ENCODE peak calls at places on chromosomes 5 and 9, in ten cellular contexts. M, T, N, Y, A, O, V, X, U and C are unnamed samples.

GRCh38 chr9:116800885-116801284 is 113.8 kb downstream of the TRIM32 start:
- DNase-seq in M (no peak), T (no peak), N (no peak), Y (no peak), A (no peak), O (no peak), V (peak; percentile 5), X (no peak), U (no peak), C (no peak)

GRCh38 chr5:140342896-140343295 is 3.5 kb downstream of the HBEGF start:
- DNase-seq in M (no peak), T (no peak), N (no peak), Y (no peak), A (no peak), O (no peak), V (peak; percentile 34), X (no peak), U (no peak), C (no peak)

GRCh38 chr9:81637276-81637675 is 52.1 kb downstream of the TLE1 start:
- DNase-seq in M (no peak), T (no peak), N (no peak), Y (no peak), A (no peak), O (no peak), V (no peak), X (no peak), U (no peak), C (no peak)

GRCh38 chr5:13985736-13986418 is 41.4 kb upstream of the DNAH5 start:
- DNase-seq in M (no peak), T (no peak), N (peak; percentile 42), Y (no peak), A (peak; percentile 90), O (peak; percentile 71), V (no peak), X (no peak), U (peak; percentile 62), C (no peak)

GRCh38 chr9:128722380-128723351 is 1.3 kb downstream of the ZDHHC12 start:
- DNase-seq in M (no peak), T (no peak), N (no peak), Y (no peak), A (no peak), O (no peak), V (no peak), X (no peak), U (no peak), C (no peak)

GRCh38 chr9:4725706-4726442 is 15.1 kb downstream of the AK3 start:
- DNase-seq in M (no peak), T (no peak), N (no peak), Y (no peak), A (no peak), O (no peak), V (no peak), X (no peak), U (no peak), C (no peak)

GRCh38 chr9:126057461-126057860 is 269.2 kb upstream of the MVB12B start:
- DNase-seq in M (peak; percentile 28), T (no peak), N (no peak), Y (no peak), A (no peak), O (no peak), V (no peak), X (no peak), U (no peak), C (no peak)

GRCh38 chr9:86660146-86660545 is 287.2 kb downstream of the GAS1 start:
- DNase-seq in M (no peak), T (no peak), N (no peak), Y (no peak), A (no peak), O (no peak), V (no peak), X (no peak), U (no peak), C (no peak)

GRCh38 chr5:107801061-107801460 is 130.3 kb upstream of the EFNA5 start:
- DNase-seq in M (no peak), T (no peak), N (no peak), Y (no peak), A (no peak), O (no peak), V (no peak), X (no peak), U (no peak), C (no peak)

GRCh38 chr5:175657593-175658271 is at the start of gene HRH2:
- DNase-seq in M (peak; percentile 89), T (no peak), N (no peak), Y (peak; percentile 23), A (no peak), O (peak; percentile 65), V (no peak), X (no peak), U (peak; percentile 60), C (peak; percentile 34)

GRCh38 chr5:54440456-54440893 is 15.0 kb upstream of the HSPB3 start:
- DNase-seq in M (no peak), T (no peak), N (no peak), Y (no peak), A (no peak), O (no peak), V (peak; percentile 87), X (no peak), U (no peak), C (no peak)

GRCh38 chr9:105147095-105147871 is 97.2 kb upstream of the SLC44A1 start:
- DNase-seq in M (no peak), T (no peak), N (no peak), Y (no peak), A (no peak), O (peak; percentile 11), V (no peak), X (no peak), U (no peak), C (no peak)

GRCh38 chr5:93517828-93518227 is 63.2 kb downstream of the NR2F1-AS1 start:
- DNase-seq in M (no peak), T (no peak), N (no peak), Y (no peak), A (no peak), O (peak; percentile 76), V (no peak), X (no peak), U (no peak), C (no peak)

GRCh38 chr9:121700165-121700830 is 48.9 kb downstream of the DAB2IP start:
- DNase-seq in M (peak; percentile 84), T (no peak), N (no peak), Y (no peak), A (no peak), O (peak; percentile 87), V (peak; percentile 27), X (peak; percentile 71), U (peak; percentile 57), C (no peak)

GRCh38 chr9:121698627-121699270 is 47.3 kb downstream of the DAB2IP start:
- DNase-seq in M (peak; percentile 85), T (no peak), N (no peak), Y (peak; percentile 10), A (no peak), O (no peak), V (peak; percentile 16), X (no peak), U (no peak), C (no peak)

GRCh38 chr9:121700831-121701419 is 49.5 kb downstream of the DAB2IP start:
- DNase-seq in M (no peak), T (no peak), N (no peak), Y (no peak), A (no peak), O (no peak), V (peak; percentile 52), X (no peak), U (no peak), C (no peak)

GRCh38 chr9:121701736-121702261 is 50.4 kb downstream of the DAB2IP start:
- DNase-seq in M (no peak), T (no peak), N (no peak), Y (no peak), A (no peak), O (no peak), V (no peak), X (no peak), U (no peak), C (no peak)

GRCh38 chr9:121699271-121700164 is 48.1 kb downstream of the DAB2IP start:
- DNase-seq in M (peak; percentile 93), T (no peak), N (no peak), Y (peak; percentile 67), A (peak; percentile 60), O (no peak), V (peak; percentile 74), X (peak; percentile 52), U (no peak), C (no peak)
- H3K4me1 ChIP-seq in M (peaks cover 54% of the 10 kb centered on the region), T (peaks cover 8% of the 10 kb centered on the region), N (no peaks in the 10 kb centered on the region), Y (peaks cover 7% of the 10 kb centered on the region), A (peaks cover 20% of the 10 kb centered on the region), O (peaks cover 19% of the 10 kb centered on the region), V (peaks cover 36% of the 10 kb centered on the region), X (peaks cover 3% of the 10 kb centered on the region), U (peaks cover 8% of the 10 kb centered on the region), C (peaks cover 12% of the 10 kb centered on the region)

GRCh38 chr9:98974994-98975712 is 31.4 kb downstream of the COL15A1 start:
- DNase-seq in M (peak; percentile 95), T (no peak), N (peak; percentile 34), Y (peak; percentile 63), A (peak; percentile 72), O (peak; percentile 93), V (peak; percentile 47), X (peak; percentile 89), U (peak; percentile 86), C (peak; percentile 71)
- H3K4me1 ChIP-seq in M (peaks cover 13% of the 10 kb centered on the region), T (no peaks in the 10 kb centered on the region), N (peaks cover 6% of the 10 kb centered on the region), Y (peaks cover 8% of the 10 kb centered on the region), A (peaks cover 27% of the 10 kb centered on the region), O (peaks cover 47% of the 10 kb centered on the region), V (no peaks in the 10 kb centered on the region), X (peaks cover 3% of the 10 kb centered on the region), U (peaks cover 4% of the 10 kb centered on the region), C (peaks cover 10% of the 10 kb centered on the region)

GRCh38 chr9:124116683-124117363 is 105.3 kb downstream of the LHX2 start:
- DNase-seq in M (no peak), T (no peak), N (no peak), Y (no peak), A (no peak), O (no peak), V (no peak), X (no peak), U (no peak), C (no peak)
- H3K4me1 ChIP-seq in M (no peaks in the 10 kb centered on the region), T (no peaks in the 10 kb centered on the region), N (no peaks in the 10 kb centered on the region), Y (no peaks in the 10 kb centered on the region), A (no peaks in the 10 kb centered on the region), O (no peaks in the 10 kb centered on the region), V (no peaks in the 10 kb centered on the region), X (no peaks in the 10 kb centered on the region), U (no peaks in the 10 kb centered on the region), C (no peaks in the 10 kb centered on the region)

GRCh38 chr9:131419716-131420115 is 25.8 kb downstream of the PRRC2B start:
- DNase-seq in M (no peak), T (no peak), N (no peak), Y (no peak), A (no peak), O (no peak), V (no peak), X (no peak), U (no peak), C (no peak)

GRCh38 chr9:131420913-131421312 is 27.0 kb downstream of the PRRC2B start:
- DNase-seq in M (no peak), T (no peak), N (peak; percentile 58), Y (no peak), A (no peak), O (peak; percentile 82), V (no peak), X (no peak), U (no peak), C (no peak)

GRCh38 chr9:131417264-131418142 is 23.6 kb downstream of the PRRC2B start:
- DNase-seq in M (no peak), T (no peak), N (no peak), Y (no peak), A (no peak), O (no peak), V (no peak), X (no peak), U (no peak), C (no peak)

GRCh38 chr9:131418143-131419028 is 24.5 kb downstream of the PRRC2B start:
- DNase-seq in M (no peak), T (no peak), N (no peak), Y (no peak), A (no peak), O (peak; percentile 86), V (no peak), X (peak; percentile 33), U (no peak), C (no peak)

GRCh38 chr9:131419029-131419614 is 25.2 kb downstream of the PRRC2B start:
- DNase-seq in M (no peak), T (no peak), N (no peak), Y (no peak), A (no peak), O (no peak), V (no peak), X (no peak), U (no peak), C (no peak)
- H3K4me1 ChIP-seq in M (peaks cover 100% of the 10 kb centered on the region), T (peaks cover 30% of the 10 kb centered on the region), N (peaks cover 93% of the 10 kb centered on the region), Y (peaks cover 85% of the 10 kb centered on the region), A (peaks cover 66% of the 10 kb centered on the region), O (peaks cover 85% of the 10 kb centered on the region), V (peaks cover 26% of the 10 kb centered on the region), X (peaks cover 28% of the 10 kb centered on the region), U (peaks cover 94% of the 10 kb centered on the region), C (peaks cover 94% of the 10 kb centered on the region)